ENCODE peak calls at places on chromosome 14, in four cellular contexts. I is brain microvascular endothelial cell; A is body of pancreas; U is CD8-positive, alpha-beta T cell. S is an unnamed sample.

GRCh38 chr14:103872492-103873113 is 25.2 kb upstream of the PPP1R13B start:
- DNase-seq in A (no peak), U (no peak), I (no peak), S (no peak)

GRCh38 chr14:64410084-64410774 is 22.1 kb downstream of the MTHFD1 start:
- DNase-seq in U (no peak), A (no peak), I (peak; percentile 18), S (no peak)

GRCh38 chr14:69088523-69089445 is 64.1 kb downstream of the DCAF5 start:
- DNase-seq in U (no peak), I (peak; percentile 68), A (no peak), S (peak; percentile 80)

GRCh38 chr14:20059745-20060144 is at the start of gene OR4L1:
- DNase-seq in I (no peak), U (no peak), A (no peak), S (no peak)

GRCh38 chr14:104282332-104283196 is 144.2 kb downstream of the KIF26A start:
- DNase-seq in U (no peak), I (no peak), A (peak; percentile 8), S (no peak)

GRCh38 chr14:97978336-97978735 is 1181.2 kb downstream of the VRK1 start:
- DNase-seq in A (peak; percentile 76), U (peak; percentile 64), I (peak; percentile 27), S (no peak)

GRCh38 chr14:101175731-101176534 is 272.4 kb upstream of the RTL1 start:
- DNase-seq in I (no peak), A (no peak), U (no peak), S (no peak)

GRCh38 chr14:69519253-69519661 is 34.7 kb downstream of the PLEKHD1 start:
- DNase-seq in I (no peak), A (no peak), U (no peak), S (no peak)

GRCh38 chr14:81710232-81710845 is 176.7 kb upstream of the SEL1L start:
- DNase-seq in U (no peak), A (peak; percentile 22), I (no peak), S (no peak)

DNA sequence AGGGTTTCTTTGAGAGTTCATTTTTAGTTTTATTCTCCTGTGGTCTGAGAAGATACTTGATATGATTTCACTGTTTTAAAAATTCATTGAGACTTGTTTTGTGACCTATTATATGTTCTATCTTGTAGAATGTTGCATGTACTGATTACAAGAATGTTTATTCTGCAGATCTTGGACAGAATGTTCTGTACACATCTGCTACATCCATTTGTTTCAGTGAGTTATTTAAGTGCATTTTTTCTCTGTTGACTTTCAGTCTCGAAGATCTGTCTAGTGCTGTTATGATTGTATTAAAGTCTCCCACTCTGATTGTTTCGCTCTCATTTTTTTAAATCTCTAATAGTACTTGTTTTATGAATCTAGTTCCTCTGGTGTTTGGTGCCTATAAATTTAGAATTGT is 1319.8 kb downstream of the TMEM121 start:
- DNase-seq in U (no peak), A (no peak), I (no peak), S (no peak)
- H3K4me3 ChIP-seq in U (no peak overlapping the region), A (no peak overlapping the region), I (no peak overlapping the region), S (no peak overlapping the region)

GRCh38 chr14:99995700-99996356 is 69.4 kb upstream of the EVL start:
- DNase-seq in A (peak; percentile 73), U (peak; percentile 52), I (peak; percentile 60), S (no peak)
- TF ChIP-seq CTCF in A (peak; percentile 81), U (peak; percentile 86), I (peak; percentile 90), S (peak; percentile 76)

GRCh38 chr14:73924337-73924736 is 25.6 kb downstream of the FAM161B start:
- DNase-seq in I (no peak), U (no peak), A (no peak), S (no peak)
- H3K36me3 ChIP-seq in I (peaks cover 63% of the 10 kb centered on the region), U (peaks cover 57% of the 10 kb centered on the region), A (peaks cover 42% of the 10 kb centered on the region), S (peaks cover 23% of the 10 kb centered on the region)

GRCh38 chr14:60485057-60485599 is 735 bp downstream of the C14orf39 start:
- DNase-seq in A (no peak), U (no peak), I (no peak), S (no peak)

GRCh38 chr14:60487211-60487610 is 1.3 kb upstream of the C14orf39 start:
- DNase-seq in I (no peak), U (no peak), A (no peak), S (no peak)

GRCh38 chr14:60488175-60488574 is 2.3 kb upstream of the C14orf39 start:
- DNase-seq in A (no peak), I (no peak), U (no peak), S (no peak)

GRCh38 chr14:60485600-60486251 is at the start of gene C14orf39:
- DNase-seq in A (no peak), I (no peak), U (no peak), S (no peak)

GRCh38 chr14:60482743-60483142 is 3.1 kb downstream of the C14orf39 start:
- DNase-seq in I (no peak), U (no peak), A (no peak), S (no peak)
- H3K4me3 ChIP-seq in I (no peak overlapping the region), U (no peak overlapping the region), A (no peak overlapping the region), S (no peak overlapping the region)

GRCh38 chr14:102694530-102695171 is 82.6 kb upstream of the TRAF3 start:
- DNase-seq in U (peak; percentile 39), A (peak; percentile 70), I (peak; percentile 63), S (peak; percentile 13)
- TF ChIP-seq CTCF in U (peak; percentile 86), A (peak; percentile 64), I (peak; percentile 66), S (peak; percentile 58)

GRCh38 chr14:90294872-90295271 is 36.9 kb downstream of the NRDE2 start:
- DNase-seq in A (no peak), I (no peak), U (no peak), S (no peak)
- H3K36me3 ChIP-seq in A (peaks cover 10% of the 10 kb centered on the region), I (peaks cover 20% of the 10 kb centered on the region), U (peaks cover 30% of the 10 kb centered on the region), S (peaks cover 8% of the 10 kb centered on the region)

DNA sequence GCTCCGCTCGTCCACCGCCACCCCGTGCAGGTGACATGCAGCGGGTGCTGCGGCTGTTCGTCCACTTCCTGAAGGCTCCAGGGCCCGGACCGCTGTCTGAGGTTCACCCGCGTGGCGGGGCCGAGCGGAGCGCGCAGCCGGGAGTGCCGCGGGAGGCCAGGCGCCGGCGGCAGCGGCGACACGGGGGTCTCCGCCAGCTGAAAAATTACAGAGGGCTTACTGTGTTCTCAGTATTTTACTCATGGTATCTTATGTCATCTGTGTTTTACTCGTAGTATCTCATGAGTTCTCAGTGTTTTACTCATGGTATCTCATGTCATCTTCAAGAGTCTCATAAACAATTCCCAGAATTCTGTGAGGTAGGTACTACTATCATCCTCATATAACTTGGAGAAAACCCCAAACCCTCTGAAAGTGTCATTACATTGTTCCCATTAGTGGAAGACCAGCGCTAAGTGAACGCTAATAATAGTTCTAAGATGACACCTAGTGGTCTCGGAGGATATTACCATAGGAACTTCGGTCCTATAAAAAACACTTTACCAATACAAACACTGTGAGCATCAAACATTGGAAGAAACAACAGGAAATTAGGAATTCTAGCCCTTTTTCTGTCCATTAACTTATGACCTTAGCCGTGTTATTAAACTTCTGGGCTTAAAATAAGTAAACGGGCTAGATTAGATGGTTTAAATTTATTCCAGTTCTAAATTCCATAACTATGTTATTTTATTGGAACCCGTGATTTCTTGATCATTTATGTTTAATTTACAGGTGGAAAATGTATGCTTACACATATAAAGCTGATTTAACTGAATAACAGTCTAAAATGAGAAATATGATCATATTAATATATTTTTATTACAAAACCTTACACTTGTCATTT is 32.4 kb downstream of the AK7 start:
- DNase-seq in U (no peak), A (peak; percentile 34), I (peak; percentile 67), S (peak; percentile 13)
- H3K4me3 ChIP-seq in U (peak overlapping the region; percentile 38), A (peak overlapping the region; percentile 8), I (peak overlapping the region; percentile 48), S (peak overlapping the region; percentile 37)

GRCh38 chr14:92954933-92955332 is 32.0 kb downstream of the CHGA start:
- DNase-seq in U (no peak), I (no peak), A (no peak), S (no peak)

GRCh38 chr14:92955381-92955780 is 32.4 kb downstream of the CHGA start:
- DNase-seq in A (no peak), I (no peak), U (no peak), S (no peak)

GRCh38 chr14:92958373-92959188 is 35.6 kb downstream of the CHGA start:
- DNase-seq in A (no peak), I (no peak), U (no peak), S (no peak)

GRCh38 chr14:92959189-92959531 is 36.2 kb downstream of the CHGA start:
- DNase-seq in U (no peak), I (no peak), A (no peak), S (no peak)

GRCh38 chr14:92956961-92957360 is 34.0 kb downstream of the CHGA start:
- DNase-seq in A (no peak), I (no peak), U (no peak), S (no peak)
- TF ChIP-seq CTCF in A (no peak), I (no peak), U (no peak), S (no peak)

GRCh38 chr14:77251870-77252269 is 19.1 kb downstream of the NGB start:
- DNase-seq in I (no peak), U (no peak), A (no peak), S (no peak)

GRCh38 chr14:77246784-77247183 is 24.2 kb downstream of the NGB start:
- DNase-seq in A (no peak), I (no peak), U (no peak), S (no peak)

GRCh38 chr14:77248666-77249065 is 22.3 kb downstream of the NGB start:
- DNase-seq in U (no peak), A (no peak), I (no peak), S (no peak)

GRCh38 chr14:77250927-77251326 is 20.1 kb downstream of the NGB start:
- DNase-seq in I (no peak), U (no peak), A (no peak), S (no peak)

DNA sequence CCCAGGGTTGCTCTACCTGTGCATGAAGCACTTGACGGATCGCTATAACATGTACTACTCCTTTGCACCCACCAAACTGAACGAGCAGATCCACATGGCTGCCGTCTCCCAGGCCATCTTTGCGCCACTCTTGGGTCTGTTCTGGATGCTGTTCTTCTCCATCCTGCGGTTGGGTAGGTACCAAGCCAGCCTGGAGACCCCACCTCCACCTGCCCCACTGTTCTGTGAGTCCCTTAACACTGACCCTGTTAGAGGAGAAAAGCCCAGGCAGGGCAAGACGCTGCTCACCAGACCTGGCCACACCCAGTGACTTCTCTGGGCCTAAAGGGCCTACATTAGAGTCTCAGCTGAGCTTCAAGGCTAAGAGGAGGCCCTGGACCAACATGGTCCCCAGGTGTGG is 21.7 kb downstream of the NGB start:
- DNase-seq in I (no peak), U (no peak), A (no peak), S (no peak)
- H3K36me3 ChIP-seq in I (no peaks in the 10 kb centered on the region), U (no peaks in the 10 kb centered on the region), A (no peaks in the 10 kb centered on the region), S (no peaks in the 10 kb centered on the region)

GRCh38 chr14:99423434-99423833 is 57.2 kb downstream of the SETD3 start:
- DNase-seq in U (no peak), A (no peak), I (no peak), S (no peak)
- H3K4me3 ChIP-seq in U (no peak overlapping the region), A (no peak overlapping the region), I (no peak overlapping the region), S (no peak overlapping the region)